ENCODE peak calls at places on chromosome 10, in ten cellular contexts. Y is AG04450, X is epithelial cell of prostate, F is erythroblast, B is prostate gland, J is heart right ventricle, L is chondrocyte, I is AG09319, A is sciatic nerve, T is GM10248. D is an unnamed sample.

GRCh38 chr10:14889318-14889717 is 10.7 kb downstream of the SUV39H2 start:
- DNase-seq in Y (no peak), X (no peak), F (peak), B (no peak), J (no peak), L (no peak), I (no peak), A (no peak), T (peak), D (no peak)

GRCh38 chr10:119348516-119349240 is 141.3 kb downstream of the GRK5 start:
- DNase-seq in Y (no peak), X (no peak), F (no peak), B (no peak), J (peak), L (no peak), I (no peak), A (peak), T (no peak), D (peak)

GRCh38 chr10:52216852-52217251 is 97.2 kb upstream of the DKK1 start:
- DNase-seq in Y (peak), X (no peak), F (no peak), B (peak), J (no peak), L (no peak), I (peak), A (no peak), T (no peak), D (peak)

GRCh38 chr10:4663162-4663992 is 162.6 kb upstream of the AKR1E2 start:
- DNase-seq in Y (peak), X (peak), F (peak), B (peak), J (no peak), L (no peak), I (peak), A (peak), T (peak), D (peak)

GRCh38 chr10:129756912-129757861 is 206.9 kb downstream of the EBF3 start:
- DNase-seq in Y (no peak), X (no peak), F (no peak), B (peak), J (no peak), L (no peak), I (no peak), A (peak), T (no peak), D (no peak)

GRCh38 chr10:45505336-45505735 is 131.3 kb downstream of the ALOX5 start:
- DNase-seq in Y (no peak), X (no peak), F (no peak), B (no peak), J (no peak), L (no peak), I (peak), A (no peak), T (no peak), D (no peak)

GRCh38 chr10:24209946-24210491 is 1.1 kb downstream of the KIAA1217 start:
- DNase-seq in Y (no peak), X (peak), F (no peak), B (peak), J (peak), L (no peak), I (no peak), A (no peak), T (peak), D (no peak)

GRCh38 chr10:118544401-118544948 is 51.0 kb downstream of the PRLHR start:
- DNase-seq in Y (no peak), X (no peak), F (no peak), B (no peak), J (no peak), L (no peak), I (no peak), A (no peak), T (no peak), D (no peak)

GRCh38 chr10:37535459-37536246 is 321.8 kb downstream of the ZNF248 start:
- DNase-seq in Y (no peak), X (no peak), F (no peak), B (no peak), J (no peak), L (no peak), I (no peak), A (no peak), T (no peak), D (no peak)

GRCh38 chr10:9075420-9075819 is 1020.9 kb downstream of the GATA3 start:
- DNase-seq in Y (no peak), X (no peak), F (no peak), B (no peak), J (no peak), L (no peak), I (no peak), A (no peak), T (no peak), D (no peak)

GRCh38 chr10:320787-321186 is 185.5 kb downstream of the ZMYND11 start:
- DNase-seq in Y (no peak), X (no peak), F (no peak), B (no peak), J (no peak), L (no peak), I (no peak), A (no peak), T (no peak), D (no peak)

GRCh38 chr10:49768731-49769130 is 6.6 kb upstream of the OGDHL start:
- DNase-seq in Y (no peak), X (no peak), F (no peak), B (no peak), J (no peak), L (no peak), I (no peak), A (no peak), T (no peak), D (no peak)

GRCh38 chr10:15780353-15781135 is 60.8 kb upstream of the ITGA8 start:
- DNase-seq in Y (no peak), X (no peak), F (no peak), B (peak), J (peak), L (no peak), I (no peak), A (peak), T (no peak), D (no peak)

D was measured in brain pericyte.